ENCODE peak calls at places on chromosomes 11 and 22, in four cellular contexts. L, Y, J and G are unnamed samples.

GRCh38 chr11:3861698-3862097 is 6.2 kb downstream of the STIM1 start:
- DNase-seq in L (no peak), Y (no peak), J (no peak), G (no peak)

GRCh38 chr11:31687861-31688260 is 123.3 kb downstream of the PAX6 start:
- DNase-seq in L (no peak), Y (no peak), J (no peak), G (no peak)

GRCh38 chr11:57786436-57786835 is 24.8 kb downstream of the CTNND1 start:
- DNase-seq in L (no peak), Y (no peak), J (no peak), G (no peak)

GRCh38 chr11:94885133-94885532 is 88.2 kb downstream of the CWC15 start:
- DNase-seq in L (no peak), Y (no peak), J (no peak), G (no peak)

GRCh38 chr11:106706355-106706754 is 311.9 kb downstream of the GUCY1A2 start:
- DNase-seq in L (no peak), Y (no peak), J (peak), G (peak)

GRCh38 chr11:6319001-6319878 is 1.1 kb downstream of the CAVIN3 start:
- DNase-seq in L (no peak), Y (peak), J (no peak), G (no peak)

GRCh38 chr22:41768420-41768819 is 32.1 kb upstream of the CCDC134 start:
- DNase-seq in L (no peak), Y (no peak), J (no peak), G (no peak)

GRCh38 chr11:100709233-100709999 is 22.3 kb downstream of the ARHGAP42 start:
- DNase-seq in L (no peak), Y (no peak), J (peak), G (no peak)

GRCh38 chr22:21868651-21869050 is 1.2 kb upstream of the MAPK1 start:
- DNase-seq in L (no peak), Y (no peak), J (no peak), G (no peak)

GRCh38 chr11:105968021-105968697 is 53.9 kb downstream of the MSANTD4 start:
- DNase-seq in L (no peak), Y (no peak), J (no peak), G (no peak)

DNA sequence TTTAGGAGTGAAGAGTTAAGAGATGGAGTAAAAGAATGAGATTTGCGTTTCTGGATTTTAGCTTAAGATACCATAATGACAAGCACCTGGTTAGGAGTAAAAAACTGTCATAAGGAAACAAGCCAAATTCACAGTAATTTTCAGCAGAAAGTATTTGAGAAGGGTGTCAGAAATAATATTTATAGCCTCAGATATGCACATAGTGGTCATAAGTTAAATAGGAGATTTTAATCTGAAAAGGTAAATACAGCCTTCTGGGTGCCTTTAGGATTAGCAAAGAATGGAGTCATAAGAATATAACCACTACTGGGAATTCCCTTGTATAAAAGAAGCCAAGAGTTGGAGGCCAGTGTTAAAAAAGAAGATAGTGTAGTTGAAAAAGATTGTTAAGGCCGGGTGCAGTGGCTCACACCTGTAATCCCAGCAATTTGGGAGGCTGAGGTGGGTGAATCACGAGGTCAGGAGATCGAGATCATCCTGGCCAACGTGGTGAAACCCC is 160.1 kb downstream of the SWAP70 start:
- DNase-seq in L (no peak), Y (no peak), J (no peak), G (no peak)
- H3K27ac ChIP-seq in L (no peak), Y (no peak), J (no peak), G (no peak)

DNA sequence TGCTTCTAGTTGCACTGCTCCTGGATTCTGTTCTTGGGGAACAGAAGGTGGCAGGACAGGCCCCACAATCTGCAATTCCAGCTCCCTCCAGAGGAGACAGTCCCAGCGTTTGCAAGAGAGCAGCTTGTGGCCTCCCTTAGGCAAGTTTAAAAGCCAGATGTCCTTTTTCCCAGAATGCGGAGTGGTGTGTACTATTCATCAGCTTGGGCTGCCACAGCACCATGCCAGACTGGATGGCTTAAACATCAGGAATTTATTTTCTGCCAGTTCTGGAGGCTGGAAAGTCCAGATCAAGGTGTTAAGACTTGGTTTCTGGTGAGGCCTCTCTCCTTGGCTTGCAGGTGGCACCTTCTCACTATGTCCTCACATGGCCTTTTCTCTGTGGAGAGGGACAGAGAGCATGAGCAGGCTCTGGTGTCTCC is 11.7 kb downstream of the MIAT start:
- DNase-seq in L (no peak), Y (no peak), J (peak), G (no peak)
- TF ChIP-seq CTCF in L (peak), Y (peak), J (peak), G (peak)

DNA sequence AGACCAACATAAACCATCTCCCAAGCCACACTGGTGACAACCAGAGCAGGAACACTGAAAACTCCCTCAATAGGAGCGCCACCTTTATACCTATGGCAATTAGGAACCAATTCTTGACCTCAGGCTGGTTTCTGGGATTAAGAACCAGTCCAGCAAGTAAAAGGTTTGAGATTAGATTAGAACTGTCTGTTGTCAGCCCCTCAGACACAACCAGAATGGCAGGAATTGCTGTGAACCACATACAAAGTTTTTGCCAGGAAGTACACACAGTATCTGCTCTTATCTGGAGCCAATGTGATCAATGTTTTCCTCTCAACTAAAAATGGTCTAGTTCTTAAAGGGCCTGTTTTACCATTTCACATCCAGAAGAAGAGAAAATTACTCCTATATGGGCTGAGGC is 55.2 kb downstream of the RBFOX2 start:
- DNase-seq in L (no peak), Y (no peak), J (no peak), G (no peak)
- H3K4me3 ChIP-seq in L (no peak), Y (no peak), J (no peak), G (no peak)

GRCh38 chr11:36453678-36454077 is 56.4 kb downstream of the TRAF6 start:
- DNase-seq in L (no peak), Y (no peak), J (no peak), G (no peak)

GRCh38 chr11:36454551-36454950 is 55.5 kb downstream of the TRAF6 start:
- DNase-seq in L (no peak), Y (no peak), J (no peak), G (no peak)

GRCh38 chr11:36454991-36455611 is 55.0 kb downstream of the TRAF6 start:
- DNase-seq in L (no peak), Y (no peak), J (no peak), G (no peak)

GRCh38 chr11:36456136-36456535 is 53.9 kb downstream of the TRAF6 start:
- DNase-seq in L (no peak), Y (no peak), J (no peak), G (no peak)

DNA sequence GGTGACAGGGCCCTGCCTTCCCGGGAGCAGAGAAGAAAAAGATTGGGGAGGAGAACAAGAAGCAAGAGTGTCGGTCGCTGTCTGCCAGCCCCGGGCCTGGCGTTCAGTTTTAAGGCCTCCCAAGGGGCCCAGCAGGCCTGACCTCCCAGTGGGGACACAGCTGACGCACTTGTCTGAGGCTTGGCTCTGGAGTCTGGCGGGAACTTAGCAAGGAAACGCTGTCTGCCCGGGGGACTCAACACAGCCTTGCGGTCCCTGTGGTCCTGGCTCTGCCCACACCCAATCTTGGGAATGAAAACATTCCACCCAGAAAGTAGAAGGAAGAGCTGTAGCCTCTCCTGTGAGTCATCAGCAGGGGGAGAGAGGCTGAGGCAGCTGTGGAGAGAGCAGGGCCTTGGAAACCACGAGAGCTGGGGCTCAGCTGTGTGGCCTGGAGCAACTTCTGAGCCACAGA is 54.4 kb downstream of the TRAF6 start:
- DNase-seq in L (no peak), Y (peak), J (no peak), G (peak)
- H3K27ac ChIP-seq in L (no peak), Y (peak), J (no peak), G (peak)

DNA sequence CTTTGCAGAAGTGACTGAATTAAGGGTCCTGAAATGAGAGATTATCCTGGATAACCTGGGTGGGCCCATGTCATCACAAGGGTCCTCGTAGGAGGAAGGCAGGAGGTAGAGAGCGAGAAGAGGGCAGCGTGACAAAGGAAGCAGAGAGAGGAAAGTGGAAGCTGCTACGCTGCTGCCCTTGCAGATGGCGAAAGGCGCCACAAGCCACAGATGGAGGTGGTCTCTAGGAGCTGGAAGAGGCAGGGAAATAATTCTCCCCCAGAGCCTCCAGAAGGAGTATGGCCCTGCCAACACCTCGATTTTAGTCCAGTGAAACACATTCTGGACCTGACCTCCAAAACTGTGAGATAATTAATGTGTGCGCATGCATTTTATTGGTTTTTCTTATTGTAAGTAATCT is 13.4 kb downstream of the TMEM184B start:
- DNase-seq in L (no peak), Y (no peak), J (no peak), G (no peak)
- TF ChIP-seq CTCF in L (no peak), Y (no peak), J (no peak), G (no peak)

GRCh38 chr22:19523240-19524169 is 705 bp downstream of the CLDN5 start:
- DNase-seq in L (no peak), Y (no peak), J (no peak), G (no peak)
- H3K4me3 ChIP-seq in L (no peak), Y (peak), J (no peak), G (peak)